ENCODE peak calls at places on chromosome 16, in four cellular contexts. O is brain microvascular endothelial cell, D is H9, K is psoas muscle. P is an unnamed sample.

GRCh38 chr16:85475691-85476300 is 137.3 kb upstream of the GSE1 start:
- DNase-seq in O (no peak), D (no peak), K (no peak), P (no peak)

GRCh38 chr16:59259074-59259963 is 525.2 kb upstream of the GOT2 start:
- DNase-seq in O (no peak), D (no peak), K (no peak), P (no peak)

GRCh38 chr16:87926246-87927194 is 9.8 kb downstream of the CA5A start:
- DNase-seq in O (no peak), D (no peak), K (no peak), P (no peak)

GRCh38 chr16:732936-733335 is 6.0 kb downstream of the HAGHL start:
- DNase-seq in O (no peak), D (no peak), K (no peak), P (no peak)

GRCh38 chr16:10039220-10040096 is 142.8 kb downstream of the GRIN2A start:
- DNase-seq in O (no peak), D (peak), K (no peak), P (peak)

GRCh38 chr16:56872863-56873391 is 7.9 kb downstream of the SLC12A3 start:
- DNase-seq in O (no peak), D (no peak), K (no peak), P (no peak)

GRCh38 chr16:27230562-27230991 is 27.3 kb downstream of the KDM8 start:
- DNase-seq in O (no peak), D (no peak), K (no peak), P (no peak)

GRCh38 chr16:81578015-81578554 is 133.5 kb downstream of the CMIP start:
- DNase-seq in O (no peak), D (no peak), K (no peak), P (no peak)

GRCh38 chr16:27317320-27317719 is 3.5 kb downstream of the IL4R start:
- DNase-seq in O (no peak), D (no peak), K (no peak), P (no peak)

GRCh38 chr16:51048544-51048943 is 102.5 kb downstream of the SALL1 start:
- DNase-seq in O (no peak), D (no peak), K (no peak), P (no peak)

GRCh38 chr16:46426336-46426735 is 194.8 kb downstream of the SHCBP1 start:
- DNase-seq in O (no peak), D (no peak), K (no peak), P (no peak)

GRCh38 chr16:72099377-72099818 is 5.8 kb downstream of the DHX38 start:
- DNase-seq in O (peak), D (peak), K (peak), P (peak)

GRCh38 chr16:70737377-70738082 is 51.7 kb upstream of the MTSS2 start:
- DNase-seq in O (peak), D (no peak), K (peak), P (no peak)

GRCh38 chr16:31215287-31216115 is 1.4 kb downstream of the PYDC1 start:
- DNase-seq in O (peak), D (peak), K (peak), P (no peak)

GRCh38 chr16:154223-155030 is 2.0 kb downstream of the HBZ start:
- DNase-seq in O (peak), D (peak), K (no peak), P (peak)

GRCh38 chr16:68823401-68823800 is 19.9 kb upstream of the TANGO6 start:
- DNase-seq in O (peak), D (peak), K (no peak), P (no peak)

GRCh38 chr16:58096249-58096648 is 32.9 kb downstream of the CFAP20 start:
- DNase-seq in O (no peak), D (no peak), K (no peak), P (no peak)

GRCh38 chr16:58102665-58103427 is 26.3 kb downstream of the CFAP20 start:
- DNase-seq in O (no peak), D (no peak), K (no peak), P (no peak)

GRCh38 chr16:58098207-58099096 is 30.7 kb downstream of the CFAP20 start:
- DNase-seq in O (peak), D (no peak), K (no peak), P (no peak)

GRCh38 chr16:58099956-58100300 is 29.3 kb downstream of the CFAP20 start:
- DNase-seq in O (no peak), D (no peak), K (no peak), P (no peak)

GRCh38 chr16:58099097-58099955 is 29.9 kb downstream of the CFAP20 start:
- DNase-seq in O (no peak), D (no peak), K (no peak), P (peak)
- H3K27ac ChIP-seq in O (no peak), D (no peak), K (no peak), P (no peak)

GRCh38 chr16:66927918-66928649 is 2.7 kb upstream of the RRAD start:
- DNase-seq in O (peak), D (no peak), K (peak), P (no peak)

GRCh38 chr16:66926171-66926570 is 836 bp upstream of the RRAD start:
- DNase-seq in O (no peak), D (no peak), K (peak), P (peak)

GRCh38 chr16:66930189-66930588 is 4.0 kb downstream of the CIAO2B start:
- DNase-seq in O (peak), D (no peak), K (peak), P (peak)

GRCh38 chr16:66927012-66927436 is 1.7 kb upstream of the RRAD start:
- DNase-seq in O (peak), D (peak), K (no peak), P (no peak)

GRCh38 chr16:66928702-66929388 is 3.5 kb upstream of the RRAD start:
- DNase-seq in O (peak), D (peak), K (peak), P (peak)
- H3K27ac ChIP-seq in O (no peak), D (no peak), K (peak), P (peak)

GRCh38 chr16:28982949-28983348 is 1.9 kb upstream of the LAT start:
- DNase-seq in O (no peak), D (no peak), K (no peak), P (no peak)

GRCh38 chr16:28984619-28985135 is at the start of gene LAT:
- DNase-seq in O (no peak), D (no peak), K (peak), P (no peak)

GRCh38 chr16:28984091-28984490 is 761 bp upstream of the LAT start:
- DNase-seq in O (no peak), D (no peak), K (peak), P (no peak)

GRCh38 chr16:28982418-28982817 is 2.4 kb upstream of the LAT start:
- DNase-seq in O (no peak), D (no peak), K (no peak), P (no peak)

GRCh38 chr16:28983644-28984043 is 1.2 kb upstream of the LAT start:
- DNase-seq in O (no peak), D (no peak), K (peak), P (no peak)
- H3K27ac ChIP-seq in O (no peak), D (no peak), K (no peak), P (no peak)

DNA sequence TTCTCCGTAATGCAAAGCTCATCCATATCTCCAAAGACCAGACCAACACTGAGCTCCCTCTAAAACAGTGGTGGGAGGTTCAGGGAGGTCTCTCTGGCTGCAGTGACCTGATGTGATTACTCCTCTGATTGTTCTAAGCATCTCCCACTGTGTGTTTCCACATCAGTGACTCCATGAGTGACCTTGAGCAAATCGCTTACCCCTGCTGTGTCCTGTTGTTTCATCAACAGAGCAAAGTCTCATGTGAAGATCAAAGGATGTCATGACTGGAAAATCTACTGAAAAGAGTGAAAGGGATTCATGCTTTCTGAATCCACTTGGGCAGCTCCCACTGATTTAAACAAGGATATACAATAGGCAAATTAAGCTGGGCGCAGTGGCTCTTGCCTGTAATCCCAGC is 352.9 kb downstream of the TMEM114 start:
- DNase-seq in O (no peak), D (no peak), K (no peak), P (no peak)
- H3K27ac ChIP-seq in O (no peak), D (no peak), K (no peak), P (no peak)

GRCh38 chr16:80041399-80041798 is 440.9 kb upstream of the MAF start:
- DNase-seq in O (peak), D (no peak), K (no peak), P (no peak)

GRCh38 chr16:80040413-80040812 is 439.9 kb upstream of the MAF start:
- DNase-seq in O (no peak), D (no peak), K (no peak), P (no peak)

GRCh38 chr16:80040814-80041213 is 440.3 kb upstream of the MAF start:
- DNase-seq in O (no peak), D (no peak), K (no peak), P (no peak)

GRCh38 chr16:80038566-80038965 is 438.0 kb upstream of the MAF start:
- DNase-seq in O (no peak), D (no peak), K (no peak), P (no peak)

DNA sequence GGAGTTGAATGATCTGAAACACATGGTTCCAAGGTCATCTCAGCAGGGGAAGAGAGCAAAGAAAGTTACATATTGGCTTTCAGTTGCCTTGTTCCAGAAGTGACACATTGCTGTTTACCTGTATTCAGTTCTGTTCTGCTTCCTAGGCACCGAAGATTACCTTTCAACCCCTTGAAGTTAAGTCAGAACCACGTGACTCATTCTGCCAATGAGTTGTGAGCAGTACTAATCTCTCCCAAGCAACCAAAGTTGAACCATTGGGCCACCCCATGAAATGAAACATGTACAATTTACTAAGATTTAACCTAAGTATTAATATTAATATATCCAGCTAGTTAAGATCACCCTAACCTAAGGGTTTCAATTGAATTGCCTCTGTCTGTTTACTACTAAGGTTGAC is 439.2 kb upstream of the MAF start:
- DNase-seq in O (no peak), D (no peak), K (no peak), P (no peak)
- H3K27ac ChIP-seq in O (no peak), D (no peak), K (no peak), P (no peak)

GRCh38 chr16:30185683-30186421 is 2.5 kb downstream of the CORO1A start:
- DNase-seq in O (no peak), D (no peak), K (peak), P (no peak)

GRCh38 chr16:30186444-30186781 is 3.0 kb downstream of the CORO1A start:
- DNase-seq in O (no peak), D (no peak), K (no peak), P (no peak)

GRCh38 chr16:30187971-30188561 is 4.7 kb downstream of the CORO1A start:
- DNase-seq in O (no peak), D (peak), K (peak), P (no peak)

GRCh38 chr16:30187556-30187865 is 4.1 kb downstream of the CORO1A start:
- DNase-seq in O (no peak), D (no peak), K (no peak), P (no peak)

GRCh38 chr16:30186782-30187555 is 3.6 kb downstream of the CORO1A start:
- DNase-seq in O (peak), D (peak), K (peak), P (peak)
- H3K27ac ChIP-seq in O (no peak), D (no peak), K (no peak), P (no peak)

GRCh38 chr16:11348737-11349598 is 3.7 kb downstream of the RMI2 start:
- DNase-seq in O (no peak), D (no peak), K (no peak), P (no peak)

GRCh38 chr16:11347831-11348230 is 2.6 kb downstream of the RMI2 start:
- DNase-seq in O (no peak), D (no peak), K (no peak), P (no peak)

GRCh38 chr16:11349599-11350276 is 4.5 kb downstream of the RMI2 start:
- DNase-seq in O (no peak), D (no peak), K (peak), P (no peak)

GRCh38 chr16:11353158-11353557 is 7.9 kb downstream of the RMI2 start:
- DNase-seq in O (no peak), D (no peak), K (no peak), P (no peak)

DNA sequence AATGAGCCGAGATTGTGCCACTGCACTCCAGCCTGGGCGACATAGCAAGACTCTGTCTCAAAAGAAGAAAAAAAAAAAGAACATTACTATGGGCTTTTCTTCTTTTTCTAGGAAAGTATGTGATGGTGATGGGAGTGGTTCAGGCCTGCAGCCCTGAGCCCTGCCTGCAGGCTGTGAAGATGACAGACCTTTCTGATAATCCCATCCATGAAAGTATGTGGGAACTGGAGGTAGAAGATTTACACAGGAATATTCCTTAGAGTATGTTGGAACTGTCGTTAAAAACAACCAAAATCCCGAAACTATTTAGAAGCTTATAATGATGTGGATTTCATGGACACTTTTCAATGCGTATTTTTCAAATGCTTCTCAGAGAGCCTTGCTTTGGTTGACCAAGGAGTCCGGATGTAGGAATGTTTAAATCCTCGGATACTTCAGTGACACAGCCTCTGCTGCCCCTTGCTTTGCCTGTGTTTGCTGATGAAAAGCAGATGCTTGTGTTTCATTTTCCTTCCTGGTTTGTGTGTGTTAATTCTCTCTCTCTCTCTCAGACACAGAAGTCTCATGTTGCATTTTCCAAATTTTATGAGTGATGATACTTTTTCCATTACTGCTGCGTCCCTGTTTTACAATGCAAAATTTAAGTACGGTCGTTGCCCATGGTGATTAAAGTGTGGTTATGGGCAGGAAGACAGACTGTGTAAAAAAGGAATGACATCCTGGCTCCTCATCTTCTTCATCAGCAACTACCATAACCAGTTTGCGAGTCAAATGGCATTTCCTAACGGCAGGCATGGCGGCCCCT is 5.5 kb downstream of the RMI2 start:
- DNase-seq in O (no peak), D (no peak), K (no peak), P (no peak)
- H3K27ac ChIP-seq in O (no peak), D (no peak), K (no peak), P (no peak)

P was measured in WERI-Rb-1.